ENCODE peak calls at places on chromosome 7, in six cellular contexts. E is activated CD4-positive, alpha-beta T cell treated with anti-CD3 and anti-CD28 coated beads for 24 hours; F is cortex of kidney; J is glutamatergic neuron; O is activated naive CD4-positive, alpha-beta T cell; C is non-pigmented ciliary epithelial cell. A is an unnamed sample.

GRCh38 chr7:106216517-106217088 is 68.2 kb downstream of the NAMPT start:
- DNase-seq in E (no peak), F (no peak), J (no peak), O (no peak), C (peak; percentile 91), A (no peak)

GRCh38 chr7:1368150-1368681 is 91.1 kb downstream of the MICALL2 start:
- DNase-seq in E (no peak), F (no peak), J (no peak), O (no peak), C (no peak), A (no peak)

GRCh38 chr7:51019891-51020855 is 237.5 kb upstream of the GRB10 start:
- DNase-seq in E (no peak), F (no peak), J (no peak), O (no peak), C (peak; percentile 31), A (no peak)

GRCh38 chr7:54837167-54837566 is 78.2 kb upstream of the SEC61G start:
- DNase-seq in E (no peak), F (no peak), J (no peak), O (no peak), C (no peak), A (no peak)

GRCh38 chr7:5689716-5690115 is 91.7 kb downstream of the RNF216 start:
- DNase-seq in E (no peak), F (no peak), J (no peak), O (no peak), C (no peak), A (no peak)

GRCh38 chr7:5700391-5700985 is 81.0 kb downstream of the RNF216 start:
- DNase-seq in E (no peak), F (no peak), J (no peak), O (no peak), C (no peak), A (no peak)

GRCh38 chr7:158133057-158133456 is 454.6 kb downstream of the PTPRN2 start:
- DNase-seq in E (no peak), F (no peak), J (no peak), O (no peak), C (no peak), A (no peak)

GRCh38 chr7:26151096-26151495 is 902 bp upstream of the NFE2L3 start:
- DNase-seq in E (no peak), F (no peak), J (no peak), O (no peak), C (no peak), A (peak; percentile 56)

GRCh38 chr7:36726806-36727503 is 2.7 kb upstream of the AOAH start:
- DNase-seq in E (no peak), F (no peak), J (no peak), O (no peak), C (no peak), A (peak; percentile 26)

GRCh38 chr7:99499356-99499712 is 747 bp downstream of the ZNF394 start:
- DNase-seq in E (no peak), F (no peak), J (no peak), O (no peak), C (no peak), A (no peak)

GRCh38 chr7:149865437-149865836 is 8.3 kb upstream of the ATP6V0E2 start:
- DNase-seq in E (no peak), F (no peak), J (no peak), O (peak; percentile 59), C (no peak), A (peak; percentile 82)

GRCh38 chr7:26603631-26604030 is 260.8 kb downstream of the SKAP2 start:
- DNase-seq in E (no peak), F (no peak), J (no peak), O (no peak), C (no peak), A (no peak)

GRCh38 chr7:44755698-44756627 is 7.3 kb downstream of the ZMIZ2 start:
- DNase-seq in E (no peak), F (no peak), J (no peak), O (no peak), C (no peak), A (no peak)

GRCh38 chr7:105278973-105279687 is 109.6 kb downstream of the SRPK2 start:
- DNase-seq in E (no peak), F (no peak), J (no peak), O (no peak), C (no peak), A (no peak)

GRCh38 chr7:143884276-143884977 is 17.5 kb downstream of the TCAF1 start:
- DNase-seq in E (no peak), F (no peak), J (no peak), O (no peak), C (no peak), A (no peak)

GRCh38 chr7:24884401-24884800 is 95.6 kb downstream of the OSBPL3 start:
- DNase-seq in E (no peak), F (no peak), J (no peak), O (no peak), C (no peak), A (no peak)

GRCh38 chr7:150756858-150757257 is 19.6 kb downstream of the GIMAP5 start:
- DNase-seq in E (no peak), F (no peak), J (no peak), O (no peak), C (no peak), A (no peak)

GRCh38 chr7:90773269-90773668 is 177.1 kb downstream of the CDK14 start:
- DNase-seq in E (no peak), F (no peak), J (no peak), O (no peak), C (no peak), A (no peak)

GRCh38 chr7:13933106-13933505 is 56.4 kb downstream of the ETV1 start:
- DNase-seq in E (no peak), F (no peak), J (no peak), O (no peak), C (no peak), A (no peak)

GRCh38 chr7:24898691-24899090 is 81.3 kb downstream of the OSBPL3 start:
- DNase-seq in E (no peak), F (no peak), J (no peak), O (no peak), C (peak; percentile 37), A (no peak)

GRCh38 chr7:47730135-47730534 is 148.2 kb upstream of the TNS3 start:
- DNase-seq in E (no peak), F (no peak), J (no peak), O (no peak), C (no peak), A (no peak)

A was measured in activated CD4-positive, alpha-beta memory T cell treated with anti-CD3 and anti-CD28 coated beads, Interleukin-2, amount 10 ng/mL, durations not matched to agents 7 days and 5 days.